ENCODE peak calls at places on chromosome 19, in four cellular contexts. Q is EL; E is Calu3; T is CD8-positive, alpha-beta memory T cell. J is an unnamed sample.

GRCh38 chr19:38918526-38918925 is 6.5 kb upstream of the CCER2 start:
- DNase-seq in Q (no peak), E (no peak), T (no peak), J (no peak)

GRCh38 chr19:47110521-47111080 is 3.0 kb downstream of the ZC3H4 start:
- DNase-seq in Q (no peak), E (no peak), T (peak; percentile 67), J (no peak)

GRCh38 chr19:6023085-6023682 is 45.2 kb upstream of the RANBP3 start:
- DNase-seq in Q (peak; percentile 68), E (no peak), T (peak; percentile 10), J (no peak)

GRCh38 chr19:2883686-2884439 is 16.7 kb downstream of the ZNF556 start:
- DNase-seq in Q (no peak), E (no peak), T (no peak), J (no peak)

GRCh38 chr19:6767357-6768235 is at the start of gene SH2D3A:
- DNase-seq in Q (peak; percentile 29), E (peak; percentile 95), T (peak; percentile 96), J (peak; percentile 87)

GRCh38 chr19:42193706-42194105 is 23.8 kb downstream of the DEDD2 start:
- DNase-seq in Q (no peak), E (no peak), T (no peak), J (no peak)

GRCh38 chr19:11164879-11165406 is 9.4 kb upstream of the SPC24 start:
- DNase-seq in Q (no peak), E (no peak), T (no peak), J (no peak)

GRCh38 chr19:15173746-15174404 is 26.9 kb downstream of the NOTCH3 start:
- DNase-seq in Q (no peak), E (no peak), T (no peak), J (no peak)

J was measured in type B pancreatic cell.